ENCODE peak calls at places on chromosome X, in ten cellular contexts. B, W, J, X, N, U, D, F, C and L are unnamed samples.
A peak's percentile ranks its signal among the peaks of the same experiment; 100 is the strongest.

GRCh38 chrX:133911816-133912495 is 73.4 kb downstream of the GPC3 start:
- DNase-seq in B (no peak), W (no peak), J (no peak), X (no peak), N (peak; percentile 28), U (no peak), D (no peak), F (no peak), C (no peak), L (no peak)

GRCh38 chrX:39616098-39616729 is 481.5 kb downstream of the BCOR start:
- DNase-seq in B (no peak), W (no peak), J (no peak), X (no peak), N (no peak), U (no peak), D (no peak), F (no peak), C (no peak), L (peak; percentile 31)

GRCh38 chrX:142068365-142068764 is 136.7 kb downstream of the MAGEC2 start:
- DNase-seq in B (no peak), W (peak; percentile 0), J (no peak), X (no peak), N (no peak), U (no peak), D (no peak), F (no peak), C (no peak), L (no peak)

GRCh38 chrX:129787336-129788055 is 7.7 kb downstream of the SASH3 start:
- DNase-seq in B (no peak), W (no peak), J (no peak), X (no peak), N (no peak), U (no peak), D (no peak), F (no peak), C (no peak), L (no peak)

GRCh38 chrX:135384161-135384836 is 37.4 kb upstream of the SMIM10L2A start:
- DNase-seq in B (no peak), W (no peak), J (no peak), X (no peak), N (no peak), U (no peak), D (no peak), F (peak; percentile 56), C (no peak), L (no peak)

GRCh38 chrX:54292755-54293154 is 65.1 kb downstream of the WNK3 start:
- DNase-seq in B (no peak), W (no peak), J (no peak), X (no peak), N (no peak), U (no peak), D (no peak), F (no peak), C (no peak), L (no peak)

GRCh38 chrX:45385767-45386166 is 185.1 kb upstream of the DIPK2B start:
- DNase-seq in B (no peak), W (no peak), J (no peak), X (no peak), N (no peak), U (no peak), D (no peak), F (no peak), C (no peak), L (no peak)

GRCh38 chrX:45515262-45516215 is 314.9 kb upstream of the DIPK2B start:
- DNase-seq in B (no peak), W (peak; percentile 70), J (peak; percentile 49), X (peak; percentile 78), N (peak; percentile 4), U (peak; percentile 33), D (peak; percentile 82), F (peak; percentile 38), C (peak; percentile 20), L (peak; percentile 12)

GRCh38 chrX:150099316-150099715 is 161.0 kb upstream of the EOLA2 start:
- DNase-seq in B (no peak), W (no peak), J (no peak), X (no peak), N (no peak), U (no peak), D (no peak), F (no peak), C (no peak), L (no peak)

GRCh38 chrX:150502979-150503897 is 65.2 kb upstream of the MTM1 start:
- DNase-seq in B (no peak), W (no peak), J (no peak), X (no peak), N (no peak), U (no peak), D (no peak), F (no peak), C (no peak), L (no peak)

GRCh38 chrX:43679058-43679457 is 23.0 kb downstream of the MAOA start:
- DNase-seq in B (no peak), W (no peak), J (no peak), X (no peak), N (no peak), U (no peak), D (no peak), F (no peak), C (no peak), L (no peak)

GRCh38 chrX:110409925-110410324 is 51.3 kb downstream of the RTL9 start:
- DNase-seq in B (no peak), W (peak; percentile 54), J (no peak), X (no peak), N (no peak), U (no peak), D (no peak), F (peak; percentile 41), C (no peak), L (no peak)

GRCh38 chrX:111585337-111585736 is 73.9 kb downstream of the SERTM2 start:
- DNase-seq in B (no peak), W (no peak), J (no peak), X (no peak), N (peak; percentile 54), U (no peak), D (no peak), F (no peak), C (no peak), L (no peak)

GRCh38 chrX:9302400-9302799 is 162.5 kb upstream of the TBL1X start:
- DNase-seq in B (no peak), W (no peak), J (no peak), X (no peak), N (no peak), U (no peak), D (no peak), F (no peak), C (no peak), L (no peak)

GRCh38 chrX:69154051-69154450 is 11.2 kb downstream of the PJA1 start:
- DNase-seq in B (no peak), W (no peak), J (no peak), X (no peak), N (no peak), U (no peak), D (no peak), F (no peak), C (no peak), L (no peak)

GRCh38 chrX:103845165-103845653 is 13.2 kb upstream of the RAB9B start:
- DNase-seq in B (peak; percentile 21), W (peak; percentile 46), J (peak; percentile 58), X (peak; percentile 56), N (no peak), U (peak; percentile 38), D (peak; percentile 74), F (peak; percentile 62), C (peak; percentile 40), L (peak; percentile 31)

GRCh38 chrX:57156397-57157049 is 19.3 kb upstream of the SPIN2A start:
- DNase-seq in B (no peak), W (no peak), J (peak; percentile 39), X (no peak), N (no peak), U (no peak), D (no peak), F (no peak), C (no peak), L (no peak)

GRCh38 chrX:28058906-28059305 is 77.7 kb upstream of the DCAF8L1 start:
- DNase-seq in B (no peak), W (no peak), J (no peak), X (no peak), N (no peak), U (peak; percentile 9), D (peak; percentile 26), F (no peak), C (no peak), L (no peak)

GRCh38 chrX:54085666-54086065 is 41.4 kb upstream of the PHF8 start:
- DNase-seq in B (no peak), W (no peak), J (no peak), X (no peak), N (no peak), U (no peak), D (no peak), F (no peak), C (no peak), L (no peak)

GRCh38 chrX:3129256-3129655 is 88.0 kb downstream of the ARSF start:
- DNase-seq in B (no peak), W (peak; percentile 3), J (no peak), X (no peak), N (no peak), U (no peak), D (no peak), F (no peak), C (no peak), L (no peak)

GRCh38 chrX:140477987-140478386 is 26.9 kb downstream of the SOX3 start:
- DNase-seq in B (no peak), W (no peak), J (no peak), X (no peak), N (no peak), U (no peak), D (no peak), F (no peak), C (no peak), L (no peak)

GRCh38 chrX:152024710-152025109 is 50.2 kb upstream of the GABRE start:
- DNase-seq in B (no peak), W (no peak), J (no peak), X (no peak), N (no peak), U (no peak), D (no peak), F (no peak), C (no peak), L (no peak)

GRCh38 chrX:42746606-42747005 is 31.4 kb downstream of the PPP1R2C start:
- DNase-seq in B (no peak), W (no peak), J (no peak), X (no peak), N (no peak), U (peak; percentile 0), D (no peak), F (no peak), C (no peak), L (no peak)

GRCh38 chrX:6169407-6169806 is 59.3 kb downstream of the NLGN4X start:
- DNase-seq in B (no peak), W (no peak), J (no peak), X (no peak), N (no peak), U (no peak), D (no peak), F (no peak), C (no peak), L (no peak)

GRCh38 chrX:71640002-71640401 is 21.7 kb upstream of the CXCR3 start:
- DNase-seq in B (no peak), W (no peak), J (no peak), X (no peak), N (no peak), U (no peak), D (no peak), F (no peak), C (no peak), L (no peak)

GRCh38 chrX:127708155-127708554 is 344.0 kb downstream of the ACTRT1 start:
- DNase-seq in B (no peak), W (no peak), J (no peak), X (no peak), N (no peak), U (peak; percentile 53), D (no peak), F (no peak), C (no peak), L (no peak)

GRCh38 chrX:49171752-49172279 is at the start of gene PLP2:
- DNase-seq in B (no peak), W (peak; percentile 53), J (peak; percentile 63), X (peak; percentile 51), N (no peak), U (peak; percentile 51), D (no peak), F (peak; percentile 85), C (peak; percentile 54), L (peak; percentile 67)

GRCh38 chrX:71911023-71911730 is 532 bp downstream of the NHSL2 start:
- DNase-seq in B (no peak), W (no peak), J (peak; percentile 39), X (no peak), N (no peak), U (peak; percentile 12), D (no peak), F (peak; percentile 37), C (peak; percentile 21), L (peak; percentile 16)